ENCODE peak calls at places on chromosome 1, in ten cellular contexts. One of them, this sample, is unnamed.

GRCh38 chr1:116076831-116077230 is 34.4 kb upstream of the MAB21L3 start:
- DNase-seq in DND-41: no peak
- DNase-seq in neural progenitor cell: no peak
- DNase-seq in mammary epithelial cell: peak
- DNase-seq in IMR-90: no peak
- DNase-seq in H1: no peak
- DNase-seq in keratinocyte: peak
- DNase-seq in astrocyte: no peak
- DNase-seq in K562: no peak
- DNase-seq in HCT116: no peak
- DNase-seq in this sample: no peak

GRCh38 chr1:195019385-195019784 is 1588.9 kb downstream of the KCNT2 start:
- DNase-seq in DND-41: no peak
- DNase-seq in neural progenitor cell: peak
- DNase-seq in mammary epithelial cell: no peak
- DNase-seq in IMR-90: peak
- DNase-seq in H1: no peak
- DNase-seq in keratinocyte: no peak
- DNase-seq in astrocyte: peak
- DNase-seq in K562: no peak
- DNase-seq in HCT116: peak
- DNase-seq in this sample: no peak

GRCh38 chr1:235972316-235973090 is 92.4 kb downstream of the NID1 start:
- DNase-seq in DND-41: no peak
- DNase-seq in neural progenitor cell: no peak
- DNase-seq in mammary epithelial cell: peak
- DNase-seq in IMR-90: peak
- DNase-seq in H1: no peak
- DNase-seq in keratinocyte: no peak
- DNase-seq in astrocyte: peak
- DNase-seq in K562: no peak
- DNase-seq in HCT116: no peak
- DNase-seq in this sample: no peak

GRCh38 chr1:11874624-11875023 is 15.9 kb upstream of the NPPB start:
- DNase-seq in DND-41: no peak
- DNase-seq in neural progenitor cell: no peak
- DNase-seq in mammary epithelial cell: no peak
- DNase-seq in IMR-90: no peak
- DNase-seq in H1: no peak
- DNase-seq in keratinocyte: no peak
- DNase-seq in astrocyte: no peak
- DNase-seq in K562: no peak
- DNase-seq in HCT116: no peak
- DNase-seq in this sample: no peak

GRCh38 chr1:30762931-30763653 is 5.5 kb upstream of the LAPTM5 start:
- DNase-seq in DND-41: no peak
- DNase-seq in neural progenitor cell: no peak
- DNase-seq in mammary epithelial cell: no peak
- DNase-seq in IMR-90: no peak
- DNase-seq in H1: no peak
- DNase-seq in keratinocyte: no peak
- DNase-seq in astrocyte: no peak
- DNase-seq in K562: no peak
- DNase-seq in HCT116: no peak
- DNase-seq in this sample: no peak

GRCh38 chr1:208538587-208538986 is 294.4 kb upstream of the PLXNA2 start:
- DNase-seq in DND-41: no peak
- DNase-seq in neural progenitor cell: no peak
- DNase-seq in mammary epithelial cell: no peak
- DNase-seq in IMR-90: no peak
- DNase-seq in H1: no peak
- DNase-seq in keratinocyte: no peak
- DNase-seq in astrocyte: no peak
- DNase-seq in K562: no peak
- DNase-seq in HCT116: no peak
- DNase-seq in this sample: no peak

GRCh38 chr1:89724369-89725015 is 91.6 kb downstream of the LRRC8C start:
- DNase-seq in DND-41: no peak
- DNase-seq in neural progenitor cell: no peak
- DNase-seq in mammary epithelial cell: peak
- DNase-seq in IMR-90: peak
- DNase-seq in H1: no peak
- DNase-seq in keratinocyte: no peak
- DNase-seq in astrocyte: peak
- DNase-seq in K562: no peak
- DNase-seq in HCT116: no peak
- DNase-seq in this sample: no peak

GRCh38 chr1:225973158-225973557 is 26.0 kb downstream of the SDE2 start:
- DNase-seq in DND-41: no peak
- DNase-seq in neural progenitor cell: no peak
- DNase-seq in mammary epithelial cell: no peak
- DNase-seq in IMR-90: no peak
- DNase-seq in H1: no peak
- DNase-seq in keratinocyte: no peak
- DNase-seq in astrocyte: no peak
- DNase-seq in K562: peak
- DNase-seq in HCT116: no peak
- DNase-seq in this sample: peak

GRCh38 chr1:156711011-156711817 is 5.8 kb upstream of the CRABP2 start:
- DNase-seq in DND-41: no peak
- DNase-seq in neural progenitor cell: peak
- DNase-seq in mammary epithelial cell: no peak
- DNase-seq in IMR-90: no peak
- DNase-seq in H1: peak
- DNase-seq in keratinocyte: no peak
- DNase-seq in astrocyte: no peak
- DNase-seq in K562: peak
- DNase-seq in HCT116: no peak
- DNase-seq in this sample: no peak

GRCh38 chr1:172588296-172589291 is 55.6 kb downstream of the SUCO start:
- DNase-seq in DND-41: no peak
- DNase-seq in neural progenitor cell: no peak
- DNase-seq in mammary epithelial cell: peak
- DNase-seq in IMR-90: peak
- DNase-seq in H1: no peak
- DNase-seq in keratinocyte: no peak
- DNase-seq in astrocyte: peak
- DNase-seq in K562: peak
- DNase-seq in HCT116: peak
- DNase-seq in this sample: no peak

GRCh38 chr1:111256988-111257658 is 29.6 kb downstream of the CHI3L2 start:
- DNase-seq in DND-41: no peak
- DNase-seq in neural progenitor cell: no peak
- DNase-seq in mammary epithelial cell: no peak
- DNase-seq in IMR-90: no peak
- DNase-seq in H1: no peak
- DNase-seq in keratinocyte: no peak
- DNase-seq in astrocyte: no peak
- DNase-seq in K562: no peak
- DNase-seq in HCT116: no peak
- DNase-seq in this sample: no peak

GRCh38 chr1:58363639-58364038 is 182.9 kb downstream of the OMA1 start:
- DNase-seq in DND-41: no peak
- DNase-seq in neural progenitor cell: peak
- DNase-seq in mammary epithelial cell: no peak
- DNase-seq in IMR-90: no peak
- DNase-seq in H1: no peak
- DNase-seq in keratinocyte: no peak
- DNase-seq in astrocyte: no peak
- DNase-seq in K562: no peak
- DNase-seq in HCT116: no peak
- DNase-seq in this sample: no peak

GRCh38 chr1:14737561-14738094 is 139.1 kb downstream of the KAZN start:
- DNase-seq in DND-41: peak
- DNase-seq in neural progenitor cell: no peak
- DNase-seq in mammary epithelial cell: no peak
- DNase-seq in IMR-90: no peak
- DNase-seq in H1: no peak
- DNase-seq in keratinocyte: no peak
- DNase-seq in astrocyte: no peak
- DNase-seq in K562: no peak
- DNase-seq in HCT116: no peak
- DNase-seq in this sample: no peak

GRCh38 chr1:233940908-233941307 is 36.4 kb downstream of the SLC35F3 start:
- DNase-seq in DND-41: no peak
- DNase-seq in neural progenitor cell: no peak
- DNase-seq in mammary epithelial cell: no peak
- DNase-seq in IMR-90: no peak
- DNase-seq in H1: no peak
- DNase-seq in keratinocyte: no peak
- DNase-seq in astrocyte: no peak
- DNase-seq in K562: no peak
- DNase-seq in HCT116: no peak
- DNase-seq in this sample: no peak

GRCh38 chr1:22330092-22330762 is 121.4 kb upstream of the ZBTB40 start:
- DNase-seq in DND-41: no peak
- DNase-seq in neural progenitor cell: no peak
- DNase-seq in mammary epithelial cell: no peak
- DNase-seq in IMR-90: no peak
- DNase-seq in H1: no peak
- DNase-seq in keratinocyte: no peak
- DNase-seq in astrocyte: no peak
- DNase-seq in K562: no peak
- DNase-seq in HCT116: no peak
- DNase-seq in this sample: no peak

GRCh38 chr1:77273891-77274290 is 7.9 kb upstream of the AK5 start:
- DNase-seq in DND-41: no peak
- DNase-seq in neural progenitor cell: no peak
- DNase-seq in mammary epithelial cell: no peak
- DNase-seq in IMR-90: peak
- DNase-seq in H1: no peak
- DNase-seq in keratinocyte: no peak
- DNase-seq in astrocyte: no peak
- DNase-seq in K562: no peak
- DNase-seq in HCT116: no peak
- DNase-seq in this sample: no peak

GRCh38 chr1:208201241-208201640 is 42.9 kb downstream of the PLXNA2 start:
- DNase-seq in DND-41: no peak
- DNase-seq in neural progenitor cell: no peak
- DNase-seq in mammary epithelial cell: peak
- DNase-seq in IMR-90: peak
- DNase-seq in H1: no peak
- DNase-seq in keratinocyte: no peak
- DNase-seq in astrocyte: peak
- DNase-seq in K562: no peak
- DNase-seq in HCT116: no peak
- DNase-seq in this sample: peak

GRCh38 chr1:16644179-16645043 is 22.3 kb downstream of the RNU1-3 start:
- DNase-seq in DND-41: peak
- DNase-seq in neural progenitor cell: peak
- DNase-seq in mammary epithelial cell: peak
- DNase-seq in IMR-90: peak
- DNase-seq in H1: peak
- DNase-seq in keratinocyte: no peak
- DNase-seq in astrocyte: peak
- DNase-seq in K562: peak
- DNase-seq in HCT116: peak
- DNase-seq in this sample: peak
- TF ChIP-seq CTCF in DND-41: peak
- TF ChIP-seq CTCF in neural progenitor cell: peak
- TF ChIP-seq CTCF in mammary epithelial cell: peak
- TF ChIP-seq CTCF in IMR-90: peak
- TF ChIP-seq CTCF in H1: peak
- TF ChIP-seq CTCF in keratinocyte: no peak
- TF ChIP-seq CTCF in astrocyte: peak
- TF ChIP-seq CTCF in K562: peak
- TF ChIP-seq CTCF in HCT116: peak
- TF ChIP-seq CTCF in this sample: peak

GRCh38 chr1:203512830-203513578 is 19.1 kb downstream of the OPTC start:
- DNase-seq in DND-41: no peak
- DNase-seq in neural progenitor cell: no peak
- DNase-seq in mammary epithelial cell: peak
- DNase-seq in IMR-90: peak
- DNase-seq in H1: peak
- DNase-seq in keratinocyte: no peak
- DNase-seq in astrocyte: peak
- DNase-seq in K562: no peak
- DNase-seq in HCT116: peak
- DNase-seq in this sample: no peak
- H3K9ac ChIP-seq in DND-41: no peak
- H3K9ac ChIP-seq in neural progenitor cell: no peak
- H3K9ac ChIP-seq in mammary epithelial cell: peak
- H3K9ac ChIP-seq in IMR-90: peak
- H3K9ac ChIP-seq in H1: peak
- H3K9ac ChIP-seq in keratinocyte: peak
- H3K9ac ChIP-seq in astrocyte: peak
- H3K9ac ChIP-seq in K562: no peak
- H3K9ac ChIP-seq in HCT116: peak
- H3K9ac ChIP-seq in this sample: no peak

GRCh38 chr1:4317207-4317606 is 337.2 kb upstream of the AJAP1 start:
- DNase-seq in DND-41: no peak
- DNase-seq in neural progenitor cell: no peak
- DNase-seq in mammary epithelial cell: no peak
- DNase-seq in IMR-90: no peak
- DNase-seq in H1: no peak
- DNase-seq in keratinocyte: no peak
- DNase-seq in astrocyte: no peak
- DNase-seq in K562: no peak
- DNase-seq in HCT116: no peak
- DNase-seq in this sample: no peak
- TF ChIP-seq CTCF in DND-41: no peak
- TF ChIP-seq CTCF in neural progenitor cell: no peak
- TF ChIP-seq CTCF in mammary epithelial cell: no peak
- TF ChIP-seq CTCF in IMR-90: no peak
- TF ChIP-seq CTCF in H1: peak
- TF ChIP-seq CTCF in keratinocyte: no peak
- TF ChIP-seq CTCF in astrocyte: no peak
- TF ChIP-seq CTCF in K562: peak
- TF ChIP-seq CTCF in HCT116: peak
- TF ChIP-seq CTCF in this sample: no peak

DNA sequence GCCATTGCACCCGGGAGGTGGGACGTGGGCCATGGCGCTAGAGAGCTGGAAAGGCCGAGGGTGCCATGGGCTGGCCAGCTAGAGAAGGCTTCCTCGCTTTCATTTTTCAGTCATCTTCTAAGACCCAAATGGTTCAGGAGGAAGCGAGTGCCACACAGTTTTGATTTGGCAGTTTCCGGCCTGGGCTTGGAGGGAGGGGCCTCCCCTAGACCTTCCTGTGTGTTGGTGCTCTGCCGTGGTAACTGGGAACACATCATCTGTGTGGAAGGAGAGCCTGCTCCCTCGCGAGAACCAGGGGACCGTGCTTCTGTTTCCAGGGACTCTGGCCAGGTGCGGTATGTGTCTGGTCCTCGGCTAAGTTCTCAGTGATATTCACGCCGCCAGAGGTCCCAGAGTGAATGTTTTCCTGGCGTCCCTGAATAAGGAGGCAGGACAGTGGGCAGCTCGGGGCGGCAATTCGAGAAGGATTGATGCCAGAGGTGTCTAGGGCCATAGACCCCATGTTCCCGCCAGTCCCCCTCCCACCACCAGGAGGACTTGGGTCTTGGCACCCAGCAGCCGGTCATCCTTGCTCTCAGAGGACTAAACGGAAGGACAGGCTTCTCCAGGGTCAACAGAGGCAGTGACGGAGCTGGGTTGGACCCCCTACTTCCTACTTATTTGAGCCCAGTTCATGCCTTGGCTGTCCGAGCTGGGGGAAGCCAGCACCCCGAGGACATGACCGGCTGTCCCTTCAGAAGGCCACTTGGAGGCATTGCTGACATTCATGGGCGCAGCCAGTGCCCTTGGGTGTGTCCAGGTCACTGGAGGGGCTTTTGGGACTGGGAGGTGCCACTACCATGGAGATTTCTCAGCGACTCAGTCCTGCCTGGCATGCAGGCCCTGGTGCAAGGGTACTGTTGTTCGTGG is 2.7 kb upstream of the NPHP4 start:
- DNase-seq in DND-41: peak
- DNase-seq in neural progenitor cell: no peak
- DNase-seq in mammary epithelial cell: no peak
- DNase-seq in IMR-90: no peak
- DNase-seq in H1: no peak
- DNase-seq in keratinocyte: no peak
- DNase-seq in astrocyte: no peak
- DNase-seq in K562: no peak
- DNase-seq in HCT116: no peak
- DNase-seq in this sample: peak
- H3K9ac ChIP-seq in DND-41: peak
- H3K9ac ChIP-seq in neural progenitor cell: no peak
- H3K9ac ChIP-seq in mammary epithelial cell: no peak
- H3K9ac ChIP-seq in IMR-90: no peak
- H3K9ac ChIP-seq in H1: no peak
- H3K9ac ChIP-seq in keratinocyte: no peak
- H3K9ac ChIP-seq in astrocyte: no peak
- H3K9ac ChIP-seq in K562: peak
- H3K9ac ChIP-seq in HCT116: no peak
- H3K9ac ChIP-seq in this sample: no peak